ENCODE peak calls at places on chromosome 7, in five cellular contexts. M, F, G, K and N are unnamed samples.

GRCh38 chr7:33841658-33842057 is 63.7 kb upstream of the BMPER start:
- DNase-seq in M (no peak), F (no peak), G (no peak), K (no peak), N (no peak)

GRCh38 chr7:5629941-5630340 is 151.5 kb downstream of the RNF216 start:
- DNase-seq in M (no peak), F (no peak), G (peak), K (no peak), N (peak)

GRCh38 chr7:31372538-31372937 is 32.0 kb upstream of the NEUROD6 start:
- DNase-seq in M (no peak), F (no peak), G (no peak), K (no peak), N (no peak)

GRCh38 chr7:27739301-27739913 is 555 bp upstream of the TAX1BP1 start:
- DNase-seq in M (no peak), F (no peak), G (no peak), K (peak), N (no peak)

GRCh38 chr7:2011266-2012043 is 221.3 kb downstream of the MAD1L1 start:
- DNase-seq in M (no peak), F (no peak), G (peak), K (no peak), N (no peak)

GRCh38 chr7:94972296-94972695 is 64.9 kb downstream of the PPP1R9A start:
- DNase-seq in M (no peak), F (no peak), G (no peak), K (no peak), N (no peak)

GRCh38 chr7:92608380-92609322 is 18.5 kb upstream of the FAM133B start:
- DNase-seq in M (peak), F (no peak), G (no peak), K (no peak), N (no peak)

GRCh38 chr7:126570845-126571244 is 681.9 kb downstream of the GRM8 start:
- DNase-seq in M (no peak), F (no peak), G (no peak), K (no peak), N (no peak)

GRCh38 chr7:40175725-40176510 is 41.1 kb downstream of the SUGCT start:
- DNase-seq in M (no peak), F (no peak), G (no peak), K (no peak), N (no peak)

GRCh38 chr7:85737426-85737825 is 550.6 kb upstream of the SEMA3D start:
- DNase-seq in M (no peak), F (no peak), G (no peak), K (no peak), N (no peak)

GRCh38 chr7:74483402-74484336 is 30.0 kb downstream of the GTF2IRD1 start:
- DNase-seq in M (no peak), F (no peak), G (no peak), K (no peak), N (no peak)

GRCh38 chr7:81488210-81488609 is 281.6 kb downstream of the HGF start:
- DNase-seq in M (no peak), F (no peak), G (no peak), K (no peak), N (no peak)

GRCh38 chr7:101487753-101488152 is 125.1 kb downstream of the COL26A1 start:
- DNase-seq in M (no peak), F (no peak), G (no peak), K (no peak), N (no peak)

GRCh38 chr7:117010375-117011133 is 57.3 kb downstream of the ST7 start:
- DNase-seq in M (no peak), F (no peak), G (no peak), K (peak), N (peak)

GRCh38 chr7:55112056-55112455 is 93.2 kb downstream of the EGFR start:
- DNase-seq in M (no peak), F (no peak), G (no peak), K (no peak), N (no peak)

GRCh38 chr7:85972504-85973141 is 671.1 kb upstream of the GRM3 start:
- DNase-seq in M (no peak), F (no peak), G (no peak), K (no peak), N (peak)

GRCh38 chr7:26156454-26157365 is 4.7 kb downstream of the NFE2L3 start:
- DNase-seq in M (no peak), F (no peak), G (peak), K (peak), N (peak)

GRCh38 chr7:16564909-16565426 is 38.3 kb downstream of the LRRC72 start:
- DNase-seq in M (no peak), F (no peak), G (peak), K (peak), N (peak)

GRCh38 chr7:51012569-51013217 is 230.0 kb upstream of the GRB10 start:
- DNase-seq in M (no peak), F (no peak), G (no peak), K (no peak), N (no peak)

GRCh38 chr7:16711730-16712129 is 41.8 kb upstream of the TSPAN13 start:
- DNase-seq in M (no peak), F (no peak), G (no peak), K (no peak), N (peak)

GRCh38 chr7:113548561-113548960 is 370.2 kb downstream of the PPP1R3A start:
- DNase-seq in M (no peak), F (no peak), G (no peak), K (peak), N (no peak)

GRCh38 chr7:885261-885892 is 9.0 kb downstream of the GET4 start:
- DNase-seq in M (no peak), F (no peak), G (no peak), K (no peak), N (no peak)

GRCh38 chr7:143485500-143485899 is 7.8 kb downstream of the TAS2R41 start:
- DNase-seq in M (no peak), F (no peak), G (no peak), K (no peak), N (no peak)

GRCh38 chr7:138092486-138093028 is 16.3 kb downstream of the AKR1D1 start:
- DNase-seq in M (no peak), F (no peak), G (no peak), K (no peak), N (no peak)

GRCh38 chr7:129859188-129859587 is 93.6 kb downstream of the UBE2H start:
- DNase-seq in M (no peak), F (no peak), G (no peak), K (peak), N (no peak)

GRCh38 chr7:137886266-137886665 is 39.5 kb upstream of the DGKI start:
- DNase-seq in M (no peak), F (no peak), G (no peak), K (peak), N (no peak)

GRCh38 chr7:150453186-150453585 is 2.8 kb downstream of the GIMAP8 start:
- DNase-seq in M (no peak), F (no peak), G (no peak), K (no peak), N (peak)

GRCh38 chr7:150449206-150449956 is 1.0 kb upstream of the GIMAP8 start:
- DNase-seq in M (no peak), F (no peak), G (peak), K (peak), N (peak)

GRCh38 chr7:150450491-150450992 is at the start of gene GIMAP8:
- DNase-seq in M (no peak), F (peak), G (peak), K (peak), N (peak)

GRCh38 chr7:150451833-150452431 is 1.5 kb downstream of the GIMAP8 start:
- DNase-seq in M (no peak), F (no peak), G (peak), K (peak), N (peak)

DNA sequence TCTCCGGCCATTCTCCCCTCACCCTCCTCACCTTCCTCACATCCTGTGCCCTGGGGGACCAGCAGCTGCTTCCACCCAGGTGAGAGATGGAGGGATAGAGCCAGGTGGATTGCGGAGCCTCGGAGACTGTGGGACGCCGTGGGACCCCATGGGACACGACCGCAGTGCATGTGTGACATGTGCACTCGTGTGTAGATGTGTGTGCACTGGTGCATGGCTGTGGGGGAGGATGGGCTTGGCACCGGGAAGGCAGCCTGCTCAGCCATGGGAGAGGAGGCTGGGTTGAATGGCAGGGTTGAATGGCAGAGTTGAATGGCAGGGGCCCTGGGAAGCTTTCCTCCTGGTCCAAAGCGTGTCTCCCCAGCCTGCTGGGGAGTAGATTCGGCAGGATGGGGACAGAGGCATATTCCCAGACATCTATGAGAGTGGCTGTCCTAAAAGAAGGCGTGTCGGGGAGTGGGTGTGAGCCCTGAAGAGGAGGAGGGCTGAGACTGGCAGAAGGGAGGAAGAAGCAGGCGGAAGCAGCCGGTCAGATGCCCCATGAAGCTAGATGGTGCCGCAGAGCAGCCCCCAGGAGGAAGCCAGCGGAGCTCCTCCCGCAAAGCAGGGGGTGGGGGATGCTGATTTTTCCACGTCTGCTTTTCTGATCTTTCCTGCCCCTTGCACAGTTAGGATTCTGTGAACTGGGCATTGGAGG is 815 bp downstream of the GIMAP8 start:
- DNase-seq in M (no peak), F (no peak), G (peak), K (peak), N (peak)
- TF ChIP-seq CTCF in M (no peak), F (no peak), G (peak), K (no peak), N (no peak)

GRCh38 chr7:99293650-99294049 is 21.0 kb downstream of the MYH16 start:
- DNase-seq in M (no peak), F (no peak), G (no peak), K (no peak), N (no peak)
- TF ChIP-seq CTCF in M (no peak), F (no peak), G (no peak), K (no peak), N (no peak)

DNA sequence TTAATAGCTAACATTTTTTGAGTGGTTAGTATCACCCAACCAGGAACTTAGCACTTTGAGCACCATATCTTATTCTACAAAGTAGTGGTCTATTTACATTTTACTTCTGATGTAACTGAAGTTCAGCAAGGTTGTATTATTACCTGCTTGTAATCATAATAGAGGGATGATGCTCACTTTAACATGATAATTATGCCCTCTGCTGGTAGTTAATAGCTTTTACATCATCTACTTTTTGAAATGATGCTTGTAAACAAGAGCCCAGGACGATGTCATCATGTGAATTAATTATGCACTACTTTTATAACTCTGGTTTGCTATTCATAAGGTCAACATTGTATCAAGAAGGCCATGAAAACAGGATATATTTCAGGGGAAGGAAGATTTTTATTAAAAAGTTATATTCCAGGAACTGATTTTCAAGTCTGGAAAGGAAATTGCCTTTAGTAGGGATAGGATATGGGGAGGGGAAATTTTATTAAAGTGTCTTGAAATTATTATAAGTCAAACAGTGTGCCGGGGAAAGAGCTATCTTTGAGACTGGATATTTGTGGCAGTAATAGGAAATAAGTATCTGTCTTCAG is 80.3 kb upstream of the SCIN start:
- DNase-seq in M (no peak), F (no peak), G (no peak), K (peak), N (no peak)
- TF ChIP-seq CTCF in M (peak), F (peak), G (peak), K (peak), N (peak)

GRCh38 chr7:24724451-24725190 is 32.6 kb downstream of the GSDME start:
- DNase-seq in M (no peak), F (no peak), G (no peak), K (no peak), N (no peak)

GRCh38 chr7:24721378-24722030 is 35.8 kb downstream of the GSDME start:
- DNase-seq in M (no peak), F (no peak), G (no peak), K (no peak), N (no peak)

GRCh38 chr7:24722386-24723177 is 34.7 kb downstream of the GSDME start:
- DNase-seq in M (no peak), F (no peak), G (no peak), K (no peak), N (no peak)

GRCh38 chr7:24725554-24726260 is 31.6 kb downstream of the GSDME start:
- DNase-seq in M (no peak), F (no peak), G (no peak), K (no peak), N (no peak)

DNA sequence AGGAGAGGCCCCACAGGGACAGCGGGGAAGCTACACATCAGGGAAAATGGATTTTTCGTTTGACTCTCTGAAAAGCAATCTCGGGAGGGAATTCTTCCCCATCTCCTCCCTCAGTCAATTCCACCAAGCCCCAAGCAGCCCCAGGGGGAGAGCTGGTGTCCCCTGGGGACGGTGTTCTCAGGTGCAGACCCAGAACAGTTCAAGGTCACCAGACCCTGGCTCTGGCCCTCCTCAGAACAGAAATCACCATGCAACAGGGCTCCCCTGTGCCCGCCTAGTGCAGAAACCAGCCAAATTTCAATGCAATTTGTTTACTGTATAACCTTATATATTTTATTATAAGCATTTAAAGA is 34.1 kb downstream of the GSDME start:
- DNase-seq in M (no peak), F (no peak), G (no peak), K (peak), N (no peak)
- TF ChIP-seq CTCF in M (no peak), F (no peak), G (no peak), K (no peak), N (no peak)

GRCh38 chr7:30019387-30019786 is 7.1 kb downstream of the FKBP14 start:
- DNase-seq in M (no peak), F (no peak), G (no peak), K (no peak), N (no peak)
- TF ChIP-seq CTCF in M (no peak), F (no peak), G (no peak), K (no peak), N (no peak)

GRCh38 chr7:48053823-48054222 is 18.5 kb downstream of the C7orf57 start:
- DNase-seq in M (no peak), F (no peak), G (no peak), K (no peak), N (no peak)
- TF ChIP-seq CTCF in M (no peak), F (no peak), G (no peak), K (no peak), N (no peak)